ENCODE peak calls at places on chromosome X, in ten cellular contexts. R, O, N, Q, S, B, C, Y, G and Z are unnamed samples. For H3K4me1, the result is how much of the 10 kb centered on the place peaks cover.

GRCh38 chrX:48487362-48487785 is 11.4 kb downstream of the FTSJ1 start:
- DNase-seq in R (no peak), O (no peak), N (no peak), Q (no peak), S (peak), B (peak), C (peak), Y (no peak), G (no peak), Z (no peak)

GRCh38 chrX:38868941-38869378 is 67.7 kb downstream of the MID1IP1 start:
- DNase-seq in R (no peak), O (no peak), N (no peak), Q (no peak), S (peak), B (no peak), C (no peak), Y (no peak), G (no peak), Z (no peak)

GRCh38 chrX:7943600-7944245 is 16.5 kb upstream of the PNPLA4 start:
- DNase-seq in R (peak), O (no peak), N (no peak), Q (no peak), S (no peak), B (no peak), C (no peak), Y (no peak), G (no peak), Z (no peak)

GRCh38 chrX:71911731-71912050 is 1.0 kb downstream of the NHSL2 start:
- DNase-seq in R (no peak), O (no peak), N (no peak), Q (no peak), S (no peak), B (no peak), C (no peak), Y (no peak), G (no peak), Z (peak)

GRCh38 chrX:73916931-73917657 is 354.1 kb downstream of the CHIC1 start:
- DNase-seq in R (no peak), O (no peak), N (no peak), Q (no peak), S (peak), B (no peak), C (peak), Y (no peak), G (no peak), Z (no peak)

GRCh38 chrX:1249101-1249887 is 19.3 kb upstream of the CSF2RA start:
- DNase-seq in R (peak), O (peak), N (no peak), Q (peak), S (peak), B (peak), C (no peak), Y (no peak), G (peak), Z (peak)

GRCh38 chrX:152915541-152916241 is 17.8 kb downstream of the ZNF185 start:
- DNase-seq in R (no peak), O (no peak), N (no peak), Q (peak), S (peak), B (peak), C (peak), Y (no peak), G (no peak), Z (peak)

GRCh38 chrX:17854069-17854468 is 7.0 kb downstream of the RAI2 start:
- DNase-seq in R (no peak), O (no peak), N (no peak), Q (no peak), S (no peak), B (no peak), C (no peak), Y (no peak), G (no peak), Z (no peak)

GRCh38 chrX:4182010-4182806 is 468.8 kb upstream of the PRKX start:
- DNase-seq in R (no peak), O (no peak), N (no peak), Q (peak), S (no peak), B (no peak), C (no peak), Y (no peak), G (no peak), Z (no peak)

GRCh38 chrX:119826399-119826959 is 26.3 kb downstream of the UPF3B start:
- DNase-seq in R (no peak), O (no peak), N (no peak), Q (no peak), S (peak), B (peak), C (no peak), Y (no peak), G (no peak), Z (no peak)

GRCh38 chrX:50704987-50705386 is 109.0 kb downstream of the SHROOM4 start:
- DNase-seq in R (no peak), O (no peak), N (no peak), Q (no peak), S (no peak), B (no peak), C (no peak), Y (no peak), G (no peak), Z (no peak)

GRCh38 chrX:50707376-50707775 is 106.6 kb downstream of the SHROOM4 start:
- DNase-seq in R (no peak), O (no peak), N (no peak), Q (no peak), S (no peak), B (no peak), C (no peak), Y (no peak), G (no peak), Z (no peak)

GRCh38 chrX:50700921-50701320 is 113.1 kb downstream of the SHROOM4 start:
- DNase-seq in R (no peak), O (no peak), N (no peak), Q (peak), S (peak), B (no peak), C (no peak), Y (no peak), G (no peak), Z (no peak)

GRCh38 chrX:50707955-50708694 is 105.9 kb downstream of the SHROOM4 start:
- DNase-seq in R (no peak), O (no peak), N (no peak), Q (no peak), S (no peak), B (no peak), C (no peak), Y (no peak), G (no peak), Z (no peak)

DNA sequence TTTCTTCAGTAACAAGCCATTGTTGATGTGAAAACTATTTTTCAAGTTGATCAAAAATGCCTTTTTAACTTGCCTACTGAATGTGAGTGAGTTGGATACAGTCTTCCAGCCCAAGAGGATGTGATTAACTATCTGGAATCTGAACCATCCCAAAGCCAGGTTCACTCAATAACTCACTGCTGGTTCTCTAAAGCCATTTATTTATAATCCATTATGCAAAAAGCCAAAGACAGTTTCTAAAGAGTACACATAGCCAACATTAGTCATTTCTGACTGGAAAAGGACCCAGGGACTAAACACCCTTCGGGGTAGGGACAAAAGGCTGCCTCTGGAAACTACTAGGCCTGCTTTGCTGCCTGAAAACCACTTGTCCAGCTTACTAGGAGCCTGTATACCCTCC is 109.6 kb downstream of the SHROOM4 start:
- DNase-seq in R (no peak), O (no peak), N (no peak), Q (no peak), S (no peak), B (no peak), C (no peak), Y (no peak), G (no peak), Z (no peak)
- H3K4me1 ChIP-seq in R (under half), O (under half), N (under half), Q (under half), S (under half), B (under half), C (under half), Y (under half), G (under half), Z (under half)

GRCh38 chrX:129139837-129140679 is 383.2 kb downstream of the SMARCA1 start:
- DNase-seq in R (no peak), O (no peak), N (no peak), Q (no peak), S (no peak), B (peak), C (no peak), Y (no peak), G (no peak), Z (no peak)

GRCh38 chrX:129144172-129145038 is 378.9 kb downstream of the SMARCA1 start:
- DNase-seq in R (no peak), O (no peak), N (no peak), Q (no peak), S (peak), B (peak), C (no peak), Y (no peak), G (no peak), Z (no peak)

GRCh38 chrX:129145382-129145781 is 377.9 kb downstream of the SMARCA1 start:
- DNase-seq in R (no peak), O (no peak), N (no peak), Q (no peak), S (no peak), B (no peak), C (no peak), Y (no peak), G (no peak), Z (no peak)

DNA sequence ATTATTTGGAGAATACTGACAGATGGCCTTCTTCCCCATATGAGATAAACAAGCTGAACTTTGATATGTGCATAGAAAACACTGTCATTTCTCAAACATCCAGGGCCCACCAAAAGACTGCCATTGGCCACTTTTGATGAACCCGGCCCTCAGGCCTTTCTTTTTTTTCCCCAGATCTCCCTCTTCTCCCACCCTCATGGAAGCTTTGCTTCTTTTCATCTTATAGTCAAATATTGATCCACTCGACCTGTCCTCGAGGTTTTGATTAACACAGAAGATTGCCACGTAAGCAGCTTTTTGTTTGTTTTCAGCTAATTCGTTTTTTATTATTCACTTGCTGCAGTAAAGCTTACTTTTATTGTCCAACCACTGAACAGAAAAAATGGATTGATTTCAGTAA is 377.4 kb downstream of the SMARCA1 start:
- DNase-seq in R (no peak), O (no peak), N (no peak), Q (no peak), S (no peak), B (peak), C (no peak), Y (no peak), G (no peak), Z (no peak)
- H3K4me1 ChIP-seq in R (under half), O (under half), N (under half), Q (under half), S (under half), B (half or more), C (under half), Y (under half), G (under half), Z (under half)

GRCh38 chrX:150035531-150035930 is 97.2 kb upstream of the EOLA2 start:
- DNase-seq in R (no peak), O (no peak), N (no peak), Q (no peak), S (no peak), B (no peak), C (no peak), Y (no peak), G (no peak), Z (no peak)
- H3K4me1 ChIP-seq in R (under half), O (under half), N (under half), Q (under half), S (under half), B (under half), C (under half), Y (under half), G (under half), Z (under half)

GRCh38 chrX:24148118-24148517 is 1.4 kb upstream of the ZFX start:
- DNase-seq in R (no peak), O (no peak), N (no peak), Q (no peak), S (no peak), B (no peak), C (no peak), Y (no peak), G (no peak), Z (no peak)
- H3K4me1 ChIP-seq in R (under half), O (under half), N (under half), Q (under half), S (under half), B (half or more), C (under half), Y (under half), G (under half), Z (under half)

DNA sequence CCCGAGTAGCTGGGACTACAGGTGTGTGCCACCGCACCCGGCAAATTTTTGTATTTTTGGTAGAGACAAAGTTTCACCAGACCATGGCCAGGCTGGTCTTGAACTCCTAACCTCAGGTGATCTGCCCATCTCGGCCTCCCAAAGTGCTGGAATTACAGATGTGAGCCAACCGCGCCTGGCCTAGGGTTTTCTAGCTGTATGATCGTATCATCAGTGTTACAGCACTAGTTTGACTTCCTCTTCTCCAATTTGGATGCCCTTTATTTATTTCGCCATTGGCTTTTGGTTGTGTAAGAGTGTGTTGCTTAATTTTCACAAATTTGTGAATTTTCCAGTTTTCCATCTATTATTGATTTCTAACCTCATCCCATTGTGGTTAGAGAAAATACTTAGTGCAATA is 5.2 kb downstream of the TKTL1 start:
- DNase-seq in R (no peak), O (no peak), N (no peak), Q (no peak), S (no peak), B (no peak), C (no peak), Y (no peak), G (no peak), Z (no peak)
- H3K4me1 ChIP-seq in R (under half), O (under half), N (under half), Q (under half), S (under half), B (under half), C (under half), Y (under half), G (under half), Z (under half)